ENCODE peak calls at places on chromosome 16, in four cellular contexts. P is foreskin keratinocyte, G is fibroblast of lung, U is BJ. B is an unnamed sample.

GRCh38 chr16:22787456-22788189 is 26.3 kb upstream of the HS3ST2 start:
- DNase-seq in P (peak; percentile 75), G (no peak), U (peak; percentile 88), B (peak; percentile 46)

GRCh38 chr16:89060207-89060794 is 33.4 kb upstream of the ACSF3 start:
- DNase-seq in P (no peak), G (no peak), U (no peak), B (no peak)

GRCh38 chr16:48160575-48160974 is 4.8 kb upstream of the ABCC12 start:
- DNase-seq in P (no peak), G (no peak), U (no peak), B (no peak)

GRCh38 chr16:53465606-53466290 is 31.5 kb downstream of the RBL2 start:
- DNase-seq in P (peak; percentile 11), G (peak; percentile 82), U (no peak), B (peak; percentile 15)

GRCh38 chr16:57191056-57191536 is 5.0 kb downstream of the RSPRY1 start:
- DNase-seq in P (peak; percentile 44), G (peak; percentile 70), U (peak; percentile 44), B (no peak)

GRCh38 chr16:81237942-81238295 is 570 bp upstream of the BCO1 start:
- DNase-seq in P (no peak), G (no peak), U (no peak), B (no peak)

GRCh38 chr16:50684823-50685455 is 3.8 kb upstream of the SNX20 start:
- DNase-seq in P (no peak), G (no peak), U (no peak), B (no peak)

GRCh38 chr16:3589991-3590701 is 12.9 kb upstream of the NLRC3 start:
- DNase-seq in P (no peak), G (no peak), U (no peak), B (no peak)

GRCh38 chr16:75209944-75210343 is 3.0 kb upstream of the CTRB2 start:
- DNase-seq in P (no peak), G (no peak), U (no peak), B (no peak)

GRCh38 chr16:31458073-31458834 is 1.0 kb upstream of the ARMC5 start:
- DNase-seq in P (no peak), G (no peak), U (no peak), B (no peak)

GRCh38 chr16:49377196-49377755 is 3.7 kb downstream of the C16orf78 start:
- DNase-seq in P (no peak), G (no peak), U (no peak), B (no peak)

GRCh38 chr16:75029854-75030253 is 31.0 kb downstream of the ZNRF1 start:
- DNase-seq in P (peak; percentile 23), G (peak; percentile 57), U (peak; percentile 65), B (no peak)

GRCh38 chr16:75532791-75533190 is 3.1 kb downstream of the CHST5 start:
- DNase-seq in P (no peak), G (no peak), U (no peak), B (no peak)

GRCh38 chr16:20944861-20945390 is 44.4 kb downstream of the LYRM1 start:
- DNase-seq in P (no peak), G (peak; percentile 19), U (no peak), B (no peak)

GRCh38 chr16:72298947-72299346 is 127.0 kb upstream of the PMFBP1 start:
- DNase-seq in P (no peak), G (no peak), U (no peak), B (no peak)

GRCh38 chr16:16991711-16992110 is 479.0 kb downstream of the XYLT1 start:
- DNase-seq in P (no peak), G (no peak), U (no peak), B (no peak)

GRCh38 chr16:48558269-48558915 is 51.6 kb downstream of the N4BP1 start:
- DNase-seq in P (no peak), G (peak; percentile 55), U (no peak), B (no peak)

GRCh38 chr16:80948886-80949502 is 57.7 kb downstream of the CMC2 start:
- DNase-seq in P (no peak), G (peak; percentile 39), U (no peak), B (no peak)

GRCh38 chr16:57704011-57704904 is 9.7 kb downstream of the DRC7 start:
- DNase-seq in P (no peak), G (no peak), U (no peak), B (no peak)

GRCh38 chr16:56848056-56848936 is 16.7 kb upstream of the SLC12A3 start:
- DNase-seq in P (no peak), G (peak; percentile 73), U (no peak), B (no peak)

GRCh38 chr16:51818342-51818944 is 667.4 kb upstream of the SALL1 start:
- DNase-seq in P (peak; percentile 5), G (peak; percentile 80), U (no peak), B (peak; percentile 19)

GRCh38 chr16:70483426-70483825 is 29.0 kb downstream of the FCSK start:
- DNase-seq in P (no peak), G (no peak), U (no peak), B (no peak)

GRCh38 chr16:79286646-79287423 is 313.7 kb downstream of the MAF start:
- DNase-seq in P (no peak), G (no peak), U (no peak), B (no peak)

GRCh38 chr16:65704866-65705265 is 583.0 kb upstream of the CDH11 start:
- DNase-seq in P (no peak), G (no peak), U (no peak), B (no peak)
- TF ChIP-seq CTCF in P (peak; percentile 59), G (peak; percentile 39), U (peak; percentile 33), B (peak; percentile 18)

DNA sequence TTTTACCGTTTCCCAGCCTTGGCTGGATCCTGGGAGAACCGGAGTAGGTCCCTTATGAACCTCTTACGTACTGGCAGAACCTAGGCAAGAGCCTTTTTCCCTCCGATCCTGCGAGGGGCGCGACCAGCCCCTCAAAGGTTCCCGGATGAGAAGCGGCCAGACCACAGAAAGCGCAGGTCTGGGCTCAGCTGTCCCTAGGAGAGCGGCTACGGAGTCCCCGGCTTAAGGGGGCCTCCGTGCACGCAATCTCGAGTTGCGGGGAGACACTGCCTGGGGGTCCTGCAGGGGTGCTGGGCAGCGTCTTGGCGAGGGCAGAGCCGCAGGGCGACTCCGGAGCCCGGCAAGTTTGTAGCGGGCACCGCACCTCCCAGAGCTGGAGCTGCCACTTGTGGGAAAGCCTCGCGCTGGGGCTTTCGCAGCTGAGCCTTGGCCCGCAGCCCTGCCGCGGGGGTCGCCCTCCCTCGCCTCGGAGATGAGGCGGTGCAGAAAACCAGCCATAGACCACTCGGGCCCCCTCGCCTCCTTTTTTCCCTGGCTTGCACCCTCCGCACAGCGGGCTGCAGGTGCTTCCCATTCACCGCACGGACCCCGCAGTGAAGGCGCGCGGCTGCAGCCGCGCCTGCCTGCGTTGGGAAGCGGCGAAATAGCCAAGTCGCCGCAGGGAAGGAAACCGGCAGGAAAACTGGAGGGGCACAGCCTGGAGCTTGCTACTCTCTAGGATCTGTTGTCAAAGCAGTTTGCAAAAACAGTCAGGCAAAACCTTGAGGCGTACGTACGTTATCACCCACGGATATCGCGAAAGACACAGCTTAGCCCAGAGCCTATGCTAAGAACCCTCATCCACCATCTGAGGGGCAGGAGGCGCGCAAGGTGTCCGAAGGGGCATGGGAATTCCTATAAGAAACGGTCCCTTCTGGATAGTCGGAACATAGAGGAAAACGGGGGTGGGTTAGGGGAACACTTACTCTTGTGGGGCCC is 834 bp downstream of the CDH8 start:
- DNase-seq in P (no peak), G (no peak), U (no peak), B (no peak)
- TF ChIP-seq CTCF in P (no peak), G (no peak), U (no peak), B (no peak)

DNA sequence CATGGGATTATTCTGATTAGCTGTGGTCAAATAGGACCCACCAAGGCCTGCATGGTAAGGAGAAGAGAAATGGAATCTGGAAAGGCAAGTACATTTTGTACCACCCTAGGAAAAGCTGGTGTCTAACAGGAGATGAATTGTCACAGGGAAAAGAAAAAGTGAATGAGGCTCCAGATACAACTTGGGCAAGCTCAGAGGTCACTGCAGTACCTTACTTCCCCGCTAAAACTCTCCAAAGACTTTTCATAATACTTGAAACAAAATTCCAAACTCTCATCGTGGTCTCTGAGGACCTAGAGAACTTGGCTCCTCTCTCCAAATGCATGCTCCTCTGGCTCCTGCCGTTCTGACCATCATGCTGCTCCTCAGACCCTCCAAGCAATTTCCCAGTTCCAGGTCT is 262.8 kb downstream of the GRIN2A start:
- DNase-seq in P (no peak), G (no peak), U (no peak), B (no peak)
- TF ChIP-seq CTCF in P (no peak), G (no peak), U (no peak), B (no peak)

GRCh38 chr16:24409045-24409444 is 130.3 kb upstream of the RBBP6 start:
- DNase-seq in P (no peak), G (no peak), U (no peak), B (no peak)
- TF ChIP-seq CTCF in P (no peak), G (no peak), U (no peak), B (no peak)

DNA sequence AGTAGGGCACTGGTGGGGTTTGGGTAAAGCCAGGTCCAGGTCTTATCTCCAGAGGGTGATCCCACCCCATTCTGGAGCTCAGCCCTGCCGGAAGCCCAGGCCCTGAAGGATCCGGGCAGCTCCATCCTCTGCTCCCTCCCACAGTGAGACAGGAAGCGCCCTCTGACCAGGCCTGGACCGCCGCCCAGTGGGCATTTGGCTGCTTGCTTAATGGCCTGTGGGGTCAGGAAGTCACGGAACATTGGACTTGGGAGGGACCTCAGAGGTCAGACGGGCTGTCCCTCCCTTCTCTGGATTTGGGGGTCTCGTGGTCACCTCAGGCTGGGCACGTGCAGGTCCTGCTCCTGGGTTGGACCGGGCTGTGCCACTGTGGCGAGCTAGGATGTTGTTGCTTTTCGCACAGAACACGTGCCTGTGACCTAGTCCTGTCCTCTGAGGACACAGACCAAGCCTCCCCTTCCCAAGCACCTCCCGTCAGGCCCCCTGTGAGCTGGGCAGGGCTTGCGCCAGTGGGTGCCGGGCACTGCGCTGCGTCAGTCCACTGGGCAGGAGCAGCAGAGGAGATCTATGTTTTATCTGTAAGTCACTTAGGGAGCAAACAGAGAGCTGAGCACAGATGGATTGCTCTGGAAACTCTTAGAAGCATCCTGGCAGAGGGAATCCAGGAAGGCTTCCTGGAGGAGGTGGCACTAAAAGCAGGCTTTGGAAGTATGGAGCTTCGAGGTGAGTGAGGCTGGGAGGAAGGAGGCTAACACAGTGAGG is 49.4 kb upstream of the GSE1 start:
- DNase-seq in P (no peak), G (peak; percentile 79), U (no peak), B (no peak)
- TF ChIP-seq CTCF in P (no peak), G (peak; percentile 17), U (no peak), B (no peak)

GRCh38 chr16:68898026-68898425 is 54.7 kb downstream of the TANGO6 start:
- DNase-seq in P (no peak), G (no peak), U (no peak), B (no peak)
- TF ChIP-seq CTCF in P (no peak), G (no peak), U (no peak), B (no peak)

DNA sequence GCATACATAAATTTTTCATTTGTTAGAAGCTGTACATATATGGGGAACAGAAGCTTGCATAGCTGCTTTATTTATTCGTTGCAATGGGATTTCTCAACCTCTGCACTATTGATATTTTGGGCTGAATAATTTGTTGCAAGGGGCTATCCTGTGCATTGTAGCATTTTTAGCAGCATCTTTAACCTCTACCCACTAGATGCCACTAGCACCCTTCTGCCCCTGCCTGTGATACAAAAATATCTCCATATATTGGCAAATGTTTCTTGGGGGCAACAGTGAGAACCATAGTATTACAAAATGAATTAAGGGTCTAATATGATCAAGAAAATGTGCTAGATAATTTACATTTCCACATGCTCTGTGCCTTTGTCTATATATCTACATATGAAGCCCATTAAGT is 1401.0 kb downstream of the CDH11 start:
- DNase-seq in P (no peak), G (no peak), U (no peak), B (no peak)
- TF ChIP-seq CTCF in P (peak; percentile 48), G (no peak), U (no peak), B (peak; percentile 30)

B was measured in AG09319.